ENCODE peak calls at places on chromosome 6, in four cellular contexts. A is SK-N-SH, G is WTC11, R is K562. P is an unnamed sample.

GRCh38 chr6:20254295-20254694 is 42.0 kb upstream of the MBOAT1 start:
- DNase-seq in A (no peak), G (no peak), R (no peak), P (no peak)

GRCh38 chr6:118810420-118811027 is 83.4 kb upstream of the ASF1A start:
- DNase-seq in A (no peak), G (no peak), R (no peak), P (no peak)

GRCh38 chr6:75296811-75297779 is 12.5 kb upstream of the TMEM30A start:
- DNase-seq in A (peak; percentile 33), G (no peak), R (peak; percentile 75), P (no peak)

GRCh38 chr6:123380257-123380656 is 256.5 kb downstream of the TRDN start:
- DNase-seq in A (peak; percentile 5), G (no peak), R (peak; percentile 60), P (peak; percentile 3)

GRCh38 chr6:85892346-85892745 is 249.7 kb upstream of the SYNCRIP start:
- DNase-seq in A (no peak), G (peak; percentile 47), R (no peak), P (no peak)

GRCh38 chr6:64437996-64438395 is 802.4 kb downstream of the PHF3 start:
- DNase-seq in A (no peak), G (no peak), R (no peak), P (no peak)

GRCh38 chr6:100998111-100998510 is 117.0 kb upstream of the ASCC3 start:
- DNase-seq in A (no peak), G (no peak), R (no peak), P (no peak)

GRCh38 chr6:33128318-33128717 is 52.5 kb downstream of the HLA-DPB1 start:
- DNase-seq in A (no peak), G (no peak), R (no peak), P (no peak)

GRCh38 chr6:158688860-158689259 is 39.0 kb downstream of the SYTL3 start:
- DNase-seq in A (no peak), G (no peak), R (no peak), P (no peak)

GRCh38 chr6:56102216-56102615 is 145.2 kb downstream of the COL21A1 start:
- DNase-seq in A (no peak), G (no peak), R (no peak), P (no peak)

GRCh38 chr6:20198764-20199174 is 13.5 kb downstream of the MBOAT1 start:
- DNase-seq in A (no peak), G (no peak), R (no peak), P (no peak)

GRCh38 chr6:7165002-7165735 is 57.4 kb downstream of the RREB1 start:
- DNase-seq in A (no peak), G (no peak), R (peak; percentile 99), P (no peak)

GRCh38 chr6:145904878-145905277 is 59.3 kb downstream of the SHPRH start:
- DNase-seq in A (no peak), G (no peak), R (no peak), P (no peak)

GRCh38 chr6:144315981-144316865 is 31.1 kb downstream of the UTRN start:
- DNase-seq in A (no peak), G (no peak), R (no peak), P (no peak)

GRCh38 chr6:1912731-1913130 is 303.0 kb downstream of the FOXC1 start:
- DNase-seq in A (no peak), G (no peak), R (no peak), P (no peak)

GRCh38 chr6:12577124-12577845 is 139.3 kb upstream of the PHACTR1 start:
- DNase-seq in A (no peak), G (no peak), R (no peak), P (no peak)

GRCh38 chr6:27518881-27519795 is 46.2 kb upstream of the ZNF184 start:
- DNase-seq in A (peak; percentile 67), G (peak; percentile 67), R (peak; percentile 93), P (peak; percentile 83)

GRCh38 chr6:6942826-6943225 is 164.9 kb upstream of the RREB1 start:
- DNase-seq in A (no peak), G (no peak), R (no peak), P (no peak)

GRCh38 chr6:89392823-89393222 is 19.2 kb downstream of the RRAGD start:
- DNase-seq in A (no peak), G (no peak), R (no peak), P (no peak)

GRCh38 chr6:49849121-49849907 is 17.0 kb downstream of the CRISP1 start:
- DNase-seq in A (peak; percentile 15), G (no peak), R (peak; percentile 76), P (no peak)

GRCh38 chr6:169864148-169865030 is 113.0 kb downstream of the ERMARD start:
- DNase-seq in A (no peak), G (no peak), R (no peak), P (no peak)

GRCh38 chr6:114030767-114031166 is 59.8 kb upstream of the HDAC2 start:
- DNase-seq in A (no peak), G (no peak), R (no peak), P (no peak)

GRCh38 chr6:141421378-141421777 is 711.3 kb upstream of the GJE1 start:
- DNase-seq in A (no peak), G (no peak), R (no peak), P (no peak)

GRCh38 chr6:13349811-13350506 is 21.6 kb upstream of the TBC1D7 start:
- DNase-seq in A (no peak), G (no peak), R (no peak), P (no peak)

GRCh38 chr6:568954-569523 is 87.9 kb downstream of the HUS1B start:
- DNase-seq in A (no peak), G (no peak), R (no peak), P (no peak)

GRCh38 chr6:21678990-21679389 is 85.4 kb downstream of the SOX4 start:
- DNase-seq in A (no peak), G (no peak), R (peak; percentile 6), P (peak; percentile 42)

GRCh38 chr6:81241717-81242116 is 510.8 kb downstream of the TENT5A start:
- DNase-seq in A (peak; percentile 23), G (no peak), R (no peak), P (no peak)

GRCh38 chr6:42727084-42727601 is 4.7 kb upstream of the PRPH2 start:
- DNase-seq in A (no peak), G (peak; percentile 18), R (no peak), P (no peak)

GRCh38 chr6:72739368-72739779 is 117.5 kb downstream of the KCNQ5 start:
- DNase-seq in A (no peak), G (no peak), R (no peak), P (no peak)

GRCh38 chr6:132133734-132134490 is 182.7 kb upstream of the CCN2 start:
- DNase-seq in A (no peak), G (no peak), R (no peak), P (no peak)

GRCh38 chr6:12163149-12163548 is 127.0 kb upstream of the EDN1 start:
- DNase-seq in A (no peak), G (no peak), R (no peak), P (no peak)

GRCh38 chr6:142322504-142323198 is 20.8 kb downstream of the ADGRG6 start:
- DNase-seq in A (no peak), G (no peak), R (no peak), P (no peak)

GRCh38 chr6:135274561-135275293 is 93.6 kb downstream of the MYB start:
- DNase-seq in A (no peak), G (no peak), R (no peak), P (peak; percentile 20)

GRCh38 chr6:225121-225721 is 67.1 kb upstream of the DUSP22 start:
- DNase-seq in A (no peak), G (no peak), R (no peak), P (no peak)

GRCh38 chr6:21187485-21187884 is 406.1 kb upstream of the SOX4 start:
- DNase-seq in A (no peak), G (no peak), R (no peak), P (no peak)

GRCh38 chr6:131946404-131946991 is 4.7 kb downstream of the CCN2 start:
- DNase-seq in A (no peak), G (no peak), R (no peak), P (no peak)

GRCh38 chr6:106051241-106051640 is 34.9 kb upstream of the PRDM1 start:
- DNase-seq in A (no peak), G (peak; percentile 71), R (no peak), P (peak; percentile 53)

GRCh38 chr6:33696538-33697518 is 14.7 kb downstream of the UQCC2 start:
- DNase-seq in A (peak; percentile 40), G (no peak), R (no peak), P (no peak)

GRCh38 chr6:123967900-123968299 is 164.2 kb downstream of the NKAIN2 start:
- DNase-seq in A (no peak), G (no peak), R (no peak), P (no peak)

GRCh38 chr6:111161650-111162049 is 74.3 kb downstream of the SLC16A10 start:
- DNase-seq in A (no peak), G (no peak), R (no peak), P (no peak)
- TF ChIP-seq TEAD4 in A (no peak), G (no peak), R (no peak), P (no peak)

GRCh38 chr6:97240222-97240621 is 42.8 kb downstream of the MMS22L start:
- DNase-seq in A (no peak), G (no peak), R (no peak), P (no peak)
- TF ChIP-seq TEAD4 in A (no peak), G (no peak), R (no peak), P (no peak)

GRCh38 chr6:110741517-110741916 is 73.8 kb downstream of the CDK19 start:
- DNase-seq in A (no peak), G (no peak), R (no peak), P (no peak)

DNA sequence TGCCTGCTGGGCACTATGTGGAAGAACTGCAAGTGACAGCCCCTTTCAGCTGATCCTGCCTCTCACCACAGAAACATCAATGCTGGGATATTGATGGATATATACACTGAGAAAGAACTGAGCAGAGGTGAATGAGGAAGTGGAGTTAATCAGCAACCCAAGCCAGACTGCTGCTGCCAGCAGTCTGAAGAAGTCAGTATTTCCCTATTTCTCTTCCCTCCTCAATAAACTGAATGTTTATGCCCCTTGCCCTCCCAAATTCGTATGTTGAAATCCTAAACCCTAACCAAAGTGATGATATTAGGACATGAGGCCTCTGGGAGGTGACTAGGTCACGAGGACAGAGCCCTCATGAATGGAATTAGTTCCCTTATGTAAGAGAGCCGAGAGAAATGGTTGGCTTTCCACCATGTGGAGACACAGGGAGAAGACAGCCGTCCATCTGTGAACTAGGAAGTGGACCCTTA is 76.3 kb downstream of the CDK19 start:
- DNase-seq in A (no peak), G (no peak), R (no peak), P (no peak)
- TF ChIP-seq TEAD4 in A (no peak), G (no peak), R (no peak), P (no peak)

DNA sequence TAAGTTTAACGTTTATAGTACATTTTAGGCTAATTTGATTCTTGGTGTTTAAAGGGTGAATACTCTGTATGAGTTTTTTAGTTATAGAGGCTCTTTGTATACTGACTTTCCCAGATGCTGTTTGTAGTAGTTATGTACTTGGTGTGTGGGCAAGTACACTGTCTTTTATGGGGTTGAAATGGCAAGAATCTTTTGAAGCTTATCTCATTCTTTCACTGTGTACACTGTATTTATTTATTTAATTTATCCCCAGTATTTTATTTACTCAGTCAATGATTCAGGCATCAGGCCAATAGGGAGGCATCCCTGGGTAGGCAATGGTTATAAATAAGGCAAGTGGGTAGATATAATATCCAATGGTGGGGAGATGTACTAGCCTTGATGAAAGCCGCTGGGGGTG is 277.0 kb upstream of the PTCHD4 start:
- DNase-seq in A (no peak), G (no peak), R (no peak), P (no peak)
- TF ChIP-seq TEAD4 in A (no peak), G (no peak), R (no peak), P (no peak)

GRCh38 chr6:157682856-157683481 is 140.1 kb upstream of the SNX9 start:
- DNase-seq in A (no peak), G (no peak), R (no peak), P (no peak)
- TF ChIP-seq TEAD4 in A (no peak), G (no peak), R (peak; percentile 22), P (no peak)

P was measured in H1.